ENCODE peak calls at places on chromosome 4, in six cellular contexts. W is nephron progenitor cell, S is NCI-H510A treated with DMSO at 0.1 percent for 48 hours, I is left lung, Q is GM23248, G is HEK293T. K is an unnamed sample.

GRCh38 chr4:114659386-114660008 is 60.9 kb downstream of the UGT8 start:
- DNase-seq in W (peak; percentile 58), S (peak; percentile 24), I (peak; percentile 37), Q (peak; percentile 75), G (peak; percentile 74), K (peak; percentile 73)

GRCh38 chr4:82784615-82785247 is 13.9 kb downstream of the SCD5 start:
- DNase-seq in W (no peak), S (no peak), I (no peak), Q (peak; percentile 87), G (no peak), K (no peak)

GRCh38 chr4:54547299-54548097 is 110.3 kb upstream of the KIT start:
- DNase-seq in W (no peak), S (peak; percentile 86), I (no peak), Q (no peak), G (no peak), K (no peak)

GRCh38 chr4:159206427-159206871 is 103.6 kb downstream of the RAPGEF2 start:
- DNase-seq in W (no peak), S (no peak), I (no peak), Q (no peak), G (no peak), K (no peak)

GRCh38 chr4:113468165-113469022 is 293.1 kb downstream of the CAMK2D start:
- DNase-seq in W (no peak), S (no peak), I (peak; percentile 88), Q (peak; percentile 99), G (peak; percentile 7), K (no peak)

GRCh38 chr4:139777757-139778156 is 112.1 kb downstream of the MGST2 start:
- DNase-seq in W (no peak), S (no peak), I (no peak), Q (no peak), G (no peak), K (no peak)

GRCh38 chr4:102390438-102390837 is 45.2 kb upstream of the SLC39A8 start:
- DNase-seq in W (no peak), S (no peak), I (no peak), Q (peak; percentile 70), G (no peak), K (no peak)

GRCh38 chr4:36388710-36389109 is 107.3 kb downstream of the DTHD1 start:
- DNase-seq in W (no peak), S (no peak), I (no peak), Q (no peak), G (no peak), K (no peak)

GRCh38 chr4:107050525-107051135 is 14.5 kb upstream of the DKK2 start:
- DNase-seq in W (no peak), S (no peak), I (no peak), Q (peak; percentile 44), G (peak; percentile 22), K (no peak)

GRCh38 chr4:143616771-143617170 is 83.7 kb downstream of the FREM3 start:
- DNase-seq in W (no peak), S (no peak), I (no peak), Q (peak; percentile 59), G (no peak), K (no peak)

GRCh38 chr4:140059159-140059558 is 94.8 kb downstream of the MAML3 start:
- DNase-seq in W (no peak), S (no peak), I (no peak), Q (no peak), G (no peak), K (no peak)

GRCh38 chr4:183130328-183131155 is 31.5 kb downstream of the WWC2 start:
- DNase-seq in W (no peak), S (peak; percentile 51), I (peak; percentile 57), Q (peak; percentile 50), G (no peak), K (no peak)

GRCh38 chr4:3246458-3247398 is 2.2 kb upstream of the MSANTD1 start:
- DNase-seq in W (no peak), S (no peak), I (no peak), Q (no peak), G (no peak), K (no peak)

GRCh38 chr4:176709417-176709816 is 83.3 kb downstream of the VEGFC start:
- DNase-seq in W (no peak), S (no peak), I (no peak), Q (no peak), G (no peak), K (no peak)

GRCh38 chr4:56979674-56980073 is 978 bp downstream of the POLR2B start:
- DNase-seq in W (peak; percentile 33), S (no peak), I (no peak), Q (peak; percentile 69), G (no peak), K (no peak)

GRCh38 chr4:89024051-89024675 is 32.8 kb downstream of the FAM13A start:
- DNase-seq in W (peak; percentile 34), S (peak; percentile 84), I (no peak), Q (peak; percentile 87), G (peak; percentile 60), K (no peak)

GRCh38 chr4:76108467-76109181 is 34.1 kb downstream of the ART3 start:
- DNase-seq in W (no peak), S (no peak), I (no peak), Q (peak; percentile 26), G (peak; percentile 38), K (no peak)

GRCh38 chr4:180426938-180427337 is 1816.3 kb upstream of the TENM3 start:
- DNase-seq in W (no peak), S (no peak), I (no peak), Q (no peak), G (no peak), K (no peak)

GRCh38 chr4:140052050-140052449 is 101.9 kb downstream of the MAML3 start:
- DNase-seq in W (no peak), S (no peak), I (peak; percentile 48), Q (peak; percentile 73), G (peak; percentile 18), K (peak; percentile 39)

GRCh38 chr4:40962551-40963185 is 212.9 kb downstream of the NSUN7 start:
- DNase-seq in W (no peak), S (no peak), I (no peak), Q (no peak), G (no peak), K (no peak)

GRCh38 chr4:82452026-82452425 is 21.6 kb downstream of the ENOPH1 start:
- DNase-seq in W (no peak), S (no peak), I (no peak), Q (no peak), G (no peak), K (no peak)

GRCh38 chr4:168440442-168441264 is 39.6 kb downstream of the DDX60L start:
- DNase-seq in W (no peak), S (no peak), I (no peak), Q (peak; percentile 61), G (no peak), K (no peak)

GRCh38 chr4:16626945-16627344 is 271.5 kb downstream of the LDB2 start:
- DNase-seq in W (no peak), S (no peak), I (no peak), Q (peak; percentile 96), G (no peak), K (no peak)

GRCh38 chr4:84967292-84967651 is 782 bp upstream of the WDFY3 start:
- DNase-seq in W (no peak), S (no peak), I (no peak), Q (peak; percentile 70), G (no peak), K (peak; percentile 9)

GRCh38 chr4:26509681-26510333 is 19.5 kb upstream of the CCKAR start:
- DNase-seq in W (no peak), S (no peak), I (no peak), Q (peak; percentile 42), G (no peak), K (no peak)

GRCh38 chr4:123786955-123787354 is 390.4 kb downstream of the SPRY1 start:
- DNase-seq in W (no peak), S (no peak), I (peak; percentile 33), Q (peak; percentile 25), G (no peak), K (no peak)

GRCh38 chr4:161356351-161356750 is 807.4 kb downstream of the FSTL5 start:
- DNase-seq in W (no peak), S (peak; percentile 34), I (no peak), Q (no peak), G (no peak), K (no peak)

GRCh38 chr4:46975144-46975543 is 18.2 kb downstream of the GABRA4 start:
- DNase-seq in W (no peak), S (no peak), I (no peak), Q (no peak), G (no peak), K (no peak)

GRCh38 chr4:11337287-11337686 is 91.4 kb downstream of the HS3ST1 start:
- DNase-seq in W (no peak), S (no peak), I (no peak), Q (no peak), G (no peak), K (no peak)

GRCh38 chr4:124118061-124118460 is 594.5 kb downstream of the ANKRD50 start:
- DNase-seq in W (no peak), S (no peak), I (no peak), Q (peak; percentile 10), G (no peak), K (no peak)

GRCh38 chr4:54683616-54684346 is 26.0 kb downstream of the KIT start:
- DNase-seq in W (no peak), S (no peak), I (no peak), Q (peak; percentile 61), G (no peak), K (no peak)

GRCh38 chr4:166169111-166169510 is 296.1 kb downstream of the TLL1 start:
- DNase-seq in W (peak; percentile 4), S (no peak), I (no peak), Q (peak; percentile 21), G (peak; percentile 12), K (no peak)

GRCh38 chr4:22430626-22431025 is 85.2 kb downstream of the ADGRA3 start:
- DNase-seq in W (no peak), S (no peak), I (no peak), Q (no peak), G (no peak), K (no peak)

GRCh38 chr4:167721574-167721973 is 370.8 kb upstream of the ANXA10 start:
- DNase-seq in W (no peak), S (no peak), I (no peak), Q (no peak), G (no peak), K (no peak)

GRCh38 chr4:19684079-19684478 is 567.6 kb upstream of the SLIT2 start:
- DNase-seq in W (no peak), S (peak; percentile 44), I (no peak), Q (peak; percentile 6), G (no peak), K (no peak)

GRCh38 chr4:57490520-57490919 is 380.3 kb upstream of the IGFBP7 start:
- DNase-seq in W (no peak), S (no peak), I (no peak), Q (no peak), G (no peak), K (no peak)

GRCh38 chr4:3699678-3700077 is 66.5 kb upstream of the ADRA2C start:
- DNase-seq in W (no peak), S (no peak), I (no peak), Q (no peak), G (no peak), K (no peak)

GRCh38 chr4:108840426-108840975 is 77.6 kb upstream of the ETNPPL start:
- DNase-seq in W (no peak), S (no peak), I (no peak), Q (no peak), G (no peak), K (no peak)

K was measured in hypothalamus.